ENCODE peak calls at places on chromosomes 3 and 15, in four cellular contexts. One of them, this sample, is unnamed.

GRCh38 chr15:38622317-38622716 is 57.7 kb upstream of the RASGRP1 start:
- DNase-seq in WTC11: no peak
- DNase-seq in HFFc6: no peak
- DNase-seq in lung: no peak
- DNase-seq in this sample: no peak

GRCh38 chr3:190972196-190972595 is 109.7 kb upstream of the GMNC start:
- DNase-seq in lung: no peak
- DNase-seq in WTC11: no peak
- DNase-seq in HFFc6: no peak
- DNase-seq in this sample: no peak

GRCh38 chr3:111810909-111811308 is 48.2 kb upstream of the PHLDB2 start:
- DNase-seq in WTC11: no peak
- DNase-seq in lung: no peak
- DNase-seq in HFFc6: peak; percentile 82
- DNase-seq in this sample: peak; percentile 81

GRCh38 chr3:136055491-136055890 is 90.0 kb downstream of the PPP2R3A start:
- DNase-seq in HFFc6: peak; percentile 10
- DNase-seq in WTC11: no peak
- DNase-seq in lung: no peak
- DNase-seq in this sample: no peak

GRCh38 chr3:196499807-196500524 is 3.6 kb downstream of the RNF168 start:
- DNase-seq in WTC11: no peak
- DNase-seq in lung: no peak
- DNase-seq in HFFc6: no peak
- DNase-seq in this sample: no peak

GRCh38 chr3:3734881-3735280 is 64.3 kb upstream of the LRRN1 start:
- DNase-seq in HFFc6: no peak
- DNase-seq in WTC11: no peak
- DNase-seq in lung: no peak
- DNase-seq in this sample: no peak

GRCh38 chr3:131277836-131278497 is 103.6 kb upstream of the NUDT16 start:
- DNase-seq in lung: no peak
- DNase-seq in HFFc6: peak; percentile 26
- DNase-seq in WTC11: no peak
- DNase-seq in this sample: peak; percentile 45

GRCh38 chr3:162217603-162218002 is 721.0 kb downstream of the OTOL1 start:
- DNase-seq in WTC11: no peak
- DNase-seq in lung: no peak
- DNase-seq in HFFc6: peak; percentile 24
- DNase-seq in this sample: peak; percentile 16

GRCh38 chr3:156892701-156893100 is 66.5 kb downstream of the LEKR1 start:
- DNase-seq in WTC11: no peak
- DNase-seq in HFFc6: peak; percentile 81
- DNase-seq in lung: no peak
- DNase-seq in this sample: peak; percentile 67

GRCh38 chr3:9646800-9647152 is 2.5 kb upstream of the MTMR14 start:
- DNase-seq in WTC11: no peak
- DNase-seq in HFFc6: no peak
- DNase-seq in lung: no peak
- DNase-seq in this sample: no peak

GRCh38 chr15:63126726-63127125 is 5.1 kb downstream of the LACTB start:
- DNase-seq in HFFc6: no peak
- DNase-seq in WTC11: no peak
- DNase-seq in lung: no peak
- DNase-seq in this sample: no peak

GRCh38 chr3:40225116-40225515 is 84.4 kb upstream of the EIF1B start:
- DNase-seq in HFFc6: no peak
- DNase-seq in WTC11: no peak
- DNase-seq in lung: no peak
- DNase-seq in this sample: no peak

GRCh38 chr3:184808021-184808420 is 3.9 kb upstream of the VPS8 start:
- DNase-seq in HFFc6: no peak
- DNase-seq in lung: no peak
- DNase-seq in WTC11: no peak
- DNase-seq in this sample: no peak

GRCh38 chr3:30343067-30343831 is 263.2 kb upstream of the TGFBR2 start:
- DNase-seq in HFFc6: no peak
- DNase-seq in WTC11: no peak
- DNase-seq in lung: no peak
- DNase-seq in this sample: no peak

GRCh38 chr3:122677261-122677660 is 3.4 kb upstream of the PARP14 start:
- DNase-seq in lung: no peak
- DNase-seq in HFFc6: no peak
- DNase-seq in WTC11: no peak
- DNase-seq in this sample: no peak

GRCh38 chr15:89406218-89406716 is 71.6 kb upstream of the POLG start:
- DNase-seq in HFFc6: no peak
- DNase-seq in WTC11: no peak
- DNase-seq in lung: no peak
- DNase-seq in this sample: no peak

GRCh38 chr3:4466783-4467521 is at the start of gene SUMF1:
- DNase-seq in WTC11: peak; percentile 81
- DNase-seq in HFFc6: peak; percentile 45
- DNase-seq in lung: peak; percentile 84
- DNase-seq in this sample: peak; percentile 66

GRCh38 chr3:50708620-50709019 is 33.9 kb downstream of the DOCK3 start:
- DNase-seq in HFFc6: no peak
- DNase-seq in lung: no peak
- DNase-seq in WTC11: no peak
- DNase-seq in this sample: no peak

GRCh38 chr3:170572665-170573253 is 13.1 kb downstream of the SLC7A14 start:
- DNase-seq in WTC11: no peak
- DNase-seq in lung: no peak
- DNase-seq in HFFc6: peak; percentile 77
- DNase-seq in this sample: peak; percentile 85

GRCh38 chr3:72174043-72174442 is 389.1 kb upstream of the PROK2 start:
- DNase-seq in HFFc6: no peak
- DNase-seq in lung: no peak
- DNase-seq in WTC11: no peak
- DNase-seq in this sample: no peak

GRCh38 chr3:34198309-34198708 is 399.9 kb downstream of the PDCD6IP start:
- DNase-seq in lung: no peak
- DNase-seq in WTC11: no peak
- DNase-seq in HFFc6: no peak
- DNase-seq in this sample: no peak

GRCh38 chr3:195097331-195098255 is 173.4 kb downstream of the XXYLT1 start:
- DNase-seq in HFFc6: no peak
- DNase-seq in WTC11: no peak
- DNase-seq in lung: no peak
- DNase-seq in this sample: no peak

GRCh38 chr3:111152506-111152905 is 80.9 kb downstream of the NECTIN3 start:
- DNase-seq in HFFc6: peak; percentile 24
- DNase-seq in WTC11: no peak
- DNase-seq in lung: no peak
- DNase-seq in this sample: no peak

GRCh38 chr15:45199136-45199810 is 11.5 kb upstream of the SHF start:
- DNase-seq in HFFc6: no peak
- DNase-seq in WTC11: peak; percentile 29
- DNase-seq in lung: no peak
- DNase-seq in this sample: peak; percentile 34

GRCh38 chr3:145807990-145808389 is 353.0 kb downstream of the PLOD2 start:
- DNase-seq in lung: no peak
- DNase-seq in HFFc6: peak; percentile 19
- DNase-seq in WTC11: peak; percentile 13
- DNase-seq in this sample: peak; percentile 20
- TF ChIP-seq CTCF in lung: no peak
- TF ChIP-seq CTCF in HFFc6: peak; percentile 42
- TF ChIP-seq CTCF in WTC11: no peak
- TF ChIP-seq CTCF in this sample: no peak

GRCh38 chr15:49675051-49675450 is 54.2 kb downstream of the DTWD1 start:
- DNase-seq in HFFc6: peak; percentile 88
- DNase-seq in lung: no peak
- DNase-seq in WTC11: no peak
- DNase-seq in this sample: peak; percentile 78
- TF ChIP-seq CTCF in HFFc6: peak; percentile 67
- TF ChIP-seq CTCF in lung: no peak
- TF ChIP-seq CTCF in WTC11: no peak
- TF ChIP-seq CTCF in this sample: peak; percentile 33

DNA sequence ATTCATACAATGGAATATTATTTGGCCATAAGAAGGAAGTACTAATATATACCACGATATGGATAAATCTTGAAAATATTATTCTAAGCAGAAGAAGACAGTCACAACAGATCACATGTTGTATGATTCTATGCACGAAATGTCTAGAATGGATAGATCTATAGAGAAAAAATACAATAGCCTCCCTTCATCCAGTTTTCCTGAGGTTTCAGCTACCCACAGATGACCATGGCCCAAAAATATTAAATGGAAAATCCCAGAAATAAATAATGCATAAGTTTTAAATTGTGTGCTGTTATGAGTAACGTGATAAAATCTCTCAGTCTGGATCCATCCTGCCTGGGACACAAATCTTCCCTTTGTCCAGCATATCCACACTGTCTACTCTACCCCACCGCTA is 162.2 kb upstream of the ST8SIA2 start:
- DNase-seq in lung: no peak
- DNase-seq in HFFc6: no peak
- DNase-seq in WTC11: no peak
- DNase-seq in this sample: no peak
- TF ChIP-seq CTCF in lung: no peak
- TF ChIP-seq CTCF in HFFc6: no peak
- TF ChIP-seq CTCF in WTC11: no peak
- TF ChIP-seq CTCF in this sample: no peak

DNA sequence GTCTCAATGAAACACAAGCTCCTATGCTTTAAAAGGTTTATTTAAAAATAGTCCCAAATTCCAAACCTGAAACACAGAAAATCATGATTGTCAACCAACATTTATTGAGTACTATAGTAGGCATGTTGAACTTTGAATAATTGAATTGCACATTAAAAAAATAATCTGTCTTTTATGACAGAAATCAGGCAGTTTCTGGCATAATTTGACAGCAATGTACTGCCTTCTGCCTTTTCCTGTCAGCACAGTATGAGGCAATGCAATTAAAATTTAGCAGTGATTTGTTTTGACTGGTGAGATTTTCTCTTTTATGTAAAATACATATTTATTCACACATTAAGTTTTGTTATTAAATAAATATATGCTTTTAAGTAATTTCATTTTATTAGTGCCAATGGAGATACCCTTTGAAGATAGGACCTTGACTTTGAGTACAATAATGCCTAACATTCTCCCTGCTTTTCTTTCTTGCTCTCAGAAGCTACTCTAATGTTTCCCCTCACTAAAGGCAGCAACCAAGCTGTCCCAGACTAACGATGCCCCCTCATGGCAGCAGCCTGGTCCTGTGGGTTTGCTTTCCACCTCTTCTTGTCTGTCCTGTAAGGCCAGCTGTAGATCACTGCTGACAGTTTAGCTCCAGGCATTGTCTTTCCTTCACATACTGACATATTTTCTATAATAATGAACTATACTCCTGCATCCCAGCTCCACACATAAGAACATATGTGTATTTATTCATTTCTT is 346.7 kb downstream of the IL20RB start:
- DNase-seq in WTC11: peak; percentile 54
- DNase-seq in lung: no peak
- DNase-seq in HFFc6: no peak
- DNase-seq in this sample: no peak
- TF ChIP-seq CTCF in WTC11: no peak
- TF ChIP-seq CTCF in lung: no peak
- TF ChIP-seq CTCF in HFFc6: no peak
- TF ChIP-seq CTCF in this sample: no peak

GRCh38 chr15:68032672-68033071 is 21.4 kb upstream of the PIAS1 start:
- DNase-seq in HFFc6: no peak
- DNase-seq in WTC11: no peak
- DNase-seq in lung: no peak
- DNase-seq in this sample: no peak

GRCh38 chr15:68034071-68034470 is 20.0 kb upstream of the PIAS1 start:
- DNase-seq in lung: no peak
- DNase-seq in HFFc6: no peak
- DNase-seq in WTC11: no peak
- DNase-seq in this sample: no peak

GRCh38 chr15:68029959-68030358 is 24.2 kb upstream of the PIAS1 start:
- DNase-seq in WTC11: no peak
- DNase-seq in HFFc6: no peak
- DNase-seq in lung: no peak
- DNase-seq in this sample: no peak

GRCh38 chr15:68031406-68031805 is 22.7 kb upstream of the PIAS1 start:
- DNase-seq in lung: no peak
- DNase-seq in HFFc6: no peak
- DNase-seq in WTC11: no peak
- DNase-seq in this sample: no peak

GRCh38 chr15:68034719-68035293 is 19.3 kb upstream of the PIAS1 start:
- DNase-seq in HFFc6: no peak
- DNase-seq in lung: no peak
- DNase-seq in WTC11: no peak
- DNase-seq in this sample: no peak
- TF ChIP-seq CTCF in HFFc6: peak; percentile 23
- TF ChIP-seq CTCF in lung: no peak
- TF ChIP-seq CTCF in WTC11: no peak
- TF ChIP-seq CTCF in this sample: no peak

GRCh38 chr3:42654331-42655201 is 1.1 kb downstream of the ZBTB47 start:
- DNase-seq in lung: no peak
- DNase-seq in WTC11: peak; percentile 85
- DNase-seq in HFFc6: peak; percentile 22
- DNase-seq in this sample: peak; percentile 62
- TF ChIP-seq CTCF in lung: no peak
- TF ChIP-seq CTCF in WTC11: no peak
- TF ChIP-seq CTCF in HFFc6: peak; percentile 64
- TF ChIP-seq CTCF in this sample: no peak

GRCh38 chr3:55164876-55165275 is 237.0 kb upstream of the LRTM1 start:
- DNase-seq in HFFc6: peak; percentile 30
- DNase-seq in WTC11: no peak
- DNase-seq in lung: no peak
- DNase-seq in this sample: peak; percentile 45
- TF ChIP-seq CTCF in HFFc6: no peak
- TF ChIP-seq CTCF in WTC11: no peak
- TF ChIP-seq CTCF in lung: no peak
- TF ChIP-seq CTCF in this sample: no peak